ENCODE peak calls at places on chromosomes 12 and 14, in seven cellular contexts. J is activated T-helper 1 cell treated with anti-CD3 and anti-CD28 coated beads, Interleukin-2, amount 50 U/mL, for 16 hours; W is skeletal muscle cell; T is AG09309; N is cardiac muscle cell; Z is H54; R is EL. O is an unnamed sample.
A peak's percentile ranks its signal among the peaks of the same experiment; 100 is the strongest.

GRCh38 chr14:88166616-88167015 is 156.5 kb downstream of the KCNK10 start:
- DNase-seq in N (no peak), T (no peak), Z (no peak), W (no peak), J (no peak), R (peak; percentile 19), O (no peak)

GRCh38 chr12:120230326-120230973 is 29.5 kb upstream of the RPLP0 start:
- DNase-seq in R (peak; percentile 98), Z (peak; percentile 79), J (no peak), T (peak; percentile 73), W (peak; percentile 84), N (peak; percentile 92), O (peak; percentile 93)

GRCh38 chr12:113891737-113892520 is 74.2 kb downstream of the RBM19 start:
- DNase-seq in J (no peak), T (no peak), R (no peak), N (no peak), W (no peak), Z (no peak), O (no peak)

GRCh38 chr12:49843411-49843810 is 505 bp upstream of the BCDIN3D start:
- DNase-seq in R (no peak), T (no peak), J (no peak), W (no peak), N (no peak), Z (no peak), O (no peak)

GRCh38 chr12:32650508-32650907 is 28.6 kb upstream of the DNM1L start:
- DNase-seq in R (no peak), W (no peak), J (no peak), T (no peak), N (no peak), Z (no peak), O (no peak)

GRCh38 chr12:68850390-68850789 is 42.4 kb downstream of the MDM2 start:
- DNase-seq in R (no peak), W (no peak), T (no peak), Z (no peak), J (no peak), N (no peak), O (no peak)

GRCh38 chr12:75836533-75836932 is 195.0 kb downstream of the PHLDA1 start:
- DNase-seq in R (no peak), T (no peak), W (no peak), J (no peak), N (no peak), Z (no peak), O (no peak)

GRCh38 chr12:116508145-116509121 is 50.7 kb upstream of the MAP1LC3B2 start:
- DNase-seq in Z (no peak), N (peak; percentile 54), W (no peak), J (no peak), R (peak; percentile 34), T (no peak), O (no peak)

GRCh38 chr12:78118036-78118435 is 287.3 kb downstream of the NAV3 start:
- DNase-seq in Z (no peak), W (no peak), T (no peak), N (no peak), J (no peak), R (peak; percentile 3), O (no peak)

GRCh38 chr12:54035561-54036377 is 2.9 kb downstream of the HOXC5 start:
- DNase-seq in Z (no peak), R (no peak), J (no peak), T (no peak), W (no peak), N (no peak), O (no peak)

GRCh38 chr12:30810918-30811317 is 56.2 kb upstream of the CAPRIN2 start:
- DNase-seq in J (no peak), T (no peak), W (no peak), Z (no peak), N (no peak), R (no peak), O (no peak)

GRCh38 chr12:95988506-95989275 is 7.5 kb downstream of the HAL start:
- DNase-seq in J (no peak), Z (no peak), N (no peak), R (no peak), W (no peak), T (no peak), O (no peak)

GRCh38 chr12:97276198-97276580 is 186.4 kb upstream of the RMST start:
- DNase-seq in Z (no peak), N (no peak), T (no peak), W (no peak), J (no peak), R (no peak), O (no peak)

GRCh38 chr12:116783503-116784237 is 45.6 kb downstream of the RNFT2 start:
- DNase-seq in W (no peak), R (no peak), Z (no peak), N (no peak), T (no peak), J (no peak), O (no peak)

O was measured in NCI-H460.